ENCODE peak calls at places on chromosomes 16 and 17, in five cellular contexts. G, S, F, M and I are unnamed samples.

GRCh38 chr16:27620533-27620932 is 70.6 kb downstream of the KATNIP start:
- DNase-seq in G (no peak), S (no peak), F (no peak), M (no peak), I (no peak)

GRCh38 chr16:88672776-88673175 is 9.9 kb upstream of the MVD start:
- DNase-seq in G (peak), S (no peak), F (no peak), M (no peak), I (no peak)

GRCh38 chr17:71494456-71494855 is 626.4 kb upstream of the SOX9 start:
- DNase-seq in G (no peak), S (no peak), F (no peak), M (no peak), I (no peak)

GRCh38 chr16:2966043-2966802 is 2.1 kb downstream of the KREMEN2 start:
- DNase-seq in G (no peak), S (no peak), F (no peak), M (no peak), I (no peak)

GRCh38 chr16:11576427-11577289 is 10.1 kb downstream of the LITAF start:
- DNase-seq in G (no peak), S (no peak), F (no peak), M (no peak), I (no peak)

GRCh38 chr17:74289688-74290087 is 15.7 kb downstream of the DNAI2 start:
- DNase-seq in G (no peak), S (no peak), F (no peak), M (no peak), I (no peak)

GRCh38 chr17:75950850-75951554 is 10.2 kb upstream of the FBF1 start:
- DNase-seq in G (no peak), S (no peak), F (no peak), M (no peak), I (no peak)

GRCh38 chr17:4790705-4791088 is 1.9 kb downstream of the GLTPD2 start:
- DNase-seq in G (no peak), S (no peak), F (no peak), M (no peak), I (no peak)

GRCh38 chr16:23640669-23640958 is 496 bp downstream of the PALB2 start:
- DNase-seq in G (no peak), S (no peak), F (no peak), M (no peak), I (no peak)

GRCh38 chr16:6956511-6956910 is 376.1 kb upstream of the RBFOX1 start:
- DNase-seq in G (no peak), S (no peak), F (no peak), M (no peak), I (no peak)

GRCh38 chr17:77086433-77087010 is 54.2 kb upstream of the SEC14L1 start:
- DNase-seq in G (peak), S (peak), F (peak), M (peak), I (peak)

GRCh38 chr16:57643902-57644301 is 15.5 kb downstream of the ADGRG1 start:
- DNase-seq in G (no peak), S (no peak), F (no peak), M (no peak), I (no peak)

GRCh38 chr16:87635541-87636049 is 33.3 kb downstream of the JPH3 start:
- DNase-seq in G (peak), S (peak), F (no peak), M (no peak), I (peak)

GRCh38 chr17:44820631-44821196 is 9.4 kb downstream of the GJC1 start:
- DNase-seq in G (no peak), S (no peak), F (no peak), M (peak), I (no peak)

GRCh38 chr17:1090454-1091189 is 89.2 kb downstream of the ABR start:
- DNase-seq in G (no peak), S (no peak), F (no peak), M (no peak), I (no peak)

GRCh38 chr16:53913082-53913870 is 209.3 kb downstream of the FTO start:
- DNase-seq in G (no peak), S (no peak), F (no peak), M (peak), I (no peak)

GRCh38 chr16:81899601-81900000 is 111.7 kb downstream of the SDR42E1 start:
- DNase-seq in G (no peak), S (no peak), F (no peak), M (no peak), I (no peak)

GRCh38 chr16:55502801-55503366 is 6.0 kb upstream of the LPCAT2 start:
- DNase-seq in G (peak), S (no peak), F (no peak), M (peak), I (no peak)

GRCh38 chr17:65222216-65222738 is 85.1 kb downstream of the RGS9 start:
- DNase-seq in G (no peak), S (no peak), F (no peak), M (no peak), I (no peak)

GRCh38 chr17:64599187-64599676 is 62.9 kb downstream of the SMURF2 start:
- DNase-seq in G (no peak), S (peak), F (no peak), M (no peak), I (peak)

GRCh38 chr16:80670170-80670865 is 129.5 kb downstream of the DYNLRB2 start:
- DNase-seq in G (no peak), S (no peak), F (no peak), M (no peak), I (peak)

GRCh38 chr16:5490499-5490898 is 392.9 kb upstream of the EEF2KMT start:
- DNase-seq in G (peak), S (no peak), F (no peak), M (no peak), I (no peak)

GRCh38 chr17:6924121-6924676 is 71.7 kb upstream of the ALOX12 start:
- DNase-seq in G (no peak), S (no peak), F (no peak), M (no peak), I (no peak)